ENCODE peak calls at places on chromosome 12, in five cellular contexts. One of them, this sample, is unnamed.

GRCh38 chr12:125687820-125688219 is 622.6 kb downstream of the AACS start:
- DNase-seq in hippocampal formation: no peak
- DNase-seq in effector memory CD4-positive, alpha-beta T cell: no peak
- DNase-seq in activated CD4-positive, alpha-beta T cell treated with anti-CD3 and anti-CD28 coated beads for 48 hours: no peak
- DNase-seq in fibroblast of lung: no peak
- DNase-seq in this sample: no peak

GRCh38 chr12:128817115-128818015 is 6.4 kb downstream of the SLC15A4 start:
- DNase-seq in hippocampal formation: peak; percentile 20
- DNase-seq in effector memory CD4-positive, alpha-beta T cell: no peak
- DNase-seq in activated CD4-positive, alpha-beta T cell treated with anti-CD3 and anti-CD28 coated beads for 48 hours: no peak
- DNase-seq in fibroblast of lung: peak; percentile 43
- DNase-seq in this sample: no peak

GRCh38 chr12:19799216-19799615 is 359.9 kb downstream of the AEBP2 start:
- DNase-seq in hippocampal formation: no peak
- DNase-seq in effector memory CD4-positive, alpha-beta T cell: no peak
- DNase-seq in activated CD4-positive, alpha-beta T cell treated with anti-CD3 and anti-CD28 coated beads for 48 hours: no peak
- DNase-seq in fibroblast of lung: no peak
- DNase-seq in this sample: no peak

GRCh38 chr12:52032431-52032796 is 18.8 kb upstream of the NR4A1 start:
- DNase-seq in hippocampal formation: no peak
- DNase-seq in effector memory CD4-positive, alpha-beta T cell: no peak
- DNase-seq in activated CD4-positive, alpha-beta T cell treated with anti-CD3 and anti-CD28 coated beads for 48 hours: no peak
- DNase-seq in fibroblast of lung: peak; percentile 89
- DNase-seq in this sample: peak; percentile 35

GRCh38 chr12:116454076-116454475 is 105.1 kb upstream of the MAP1LC3B2 start:
- DNase-seq in hippocampal formation: no peak
- DNase-seq in effector memory CD4-positive, alpha-beta T cell: no peak
- DNase-seq in activated CD4-positive, alpha-beta T cell treated with anti-CD3 and anti-CD28 coated beads for 48 hours: no peak
- DNase-seq in fibroblast of lung: no peak
- DNase-seq in this sample: no peak

GRCh38 chr12:47307680-47308399 is 228.1 kb upstream of the AMIGO2 start:
- DNase-seq in hippocampal formation: no peak
- DNase-seq in effector memory CD4-positive, alpha-beta T cell: peak; percentile 36
- DNase-seq in activated CD4-positive, alpha-beta T cell treated with anti-CD3 and anti-CD28 coated beads for 48 hours: peak; percentile 65
- DNase-seq in fibroblast of lung: peak; percentile 75
- DNase-seq in this sample: peak; percentile 80

GRCh38 chr12:72491399-72491798 is 219.2 kb downstream of the TRHDE start:
- DNase-seq in hippocampal formation: no peak
- DNase-seq in effector memory CD4-positive, alpha-beta T cell: no peak
- DNase-seq in activated CD4-positive, alpha-beta T cell treated with anti-CD3 and anti-CD28 coated beads for 48 hours: no peak
- DNase-seq in fibroblast of lung: peak; percentile 67
- DNase-seq in this sample: no peak

GRCh38 chr12:81365284-81365683 is 287.4 kb downstream of the ACSS3 start:
- DNase-seq in hippocampal formation: no peak
- DNase-seq in effector memory CD4-positive, alpha-beta T cell: no peak
- DNase-seq in activated CD4-positive, alpha-beta T cell treated with anti-CD3 and anti-CD28 coated beads for 48 hours: no peak
- DNase-seq in fibroblast of lung: no peak
- DNase-seq in this sample: no peak

GRCh38 chr12:15956413-15957185 is 45.5 kb downstream of the DERA start:
- DNase-seq in hippocampal formation: no peak
- DNase-seq in effector memory CD4-positive, alpha-beta T cell: no peak
- DNase-seq in activated CD4-positive, alpha-beta T cell treated with anti-CD3 and anti-CD28 coated beads for 48 hours: no peak
- DNase-seq in fibroblast of lung: no peak
- DNase-seq in this sample: no peak

GRCh38 chr12:56358836-56359532 is 923 bp downstream of the STAT2 start:
- DNase-seq in hippocampal formation: peak; percentile 20
- DNase-seq in effector memory CD4-positive, alpha-beta T cell: no peak
- DNase-seq in activated CD4-positive, alpha-beta T cell treated with anti-CD3 and anti-CD28 coated beads for 48 hours: no peak
- DNase-seq in fibroblast of lung: peak; percentile 89
- DNase-seq in this sample: peak; percentile 19

GRCh38 chr12:117875652-117876491 is 92.9 kb downstream of the KSR2 start:
- DNase-seq in hippocampal formation: peak; percentile 12
- DNase-seq in effector memory CD4-positive, alpha-beta T cell: peak; percentile 44
- DNase-seq in activated CD4-positive, alpha-beta T cell treated with anti-CD3 and anti-CD28 coated beads for 48 hours: peak; percentile 57
- DNase-seq in fibroblast of lung: peak; percentile 2
- DNase-seq in this sample: peak; percentile 3

GRCh38 chr12:88562846-88563582 is 17.3 kb downstream of the KITLG start:
- DNase-seq in hippocampal formation: no peak
- DNase-seq in effector memory CD4-positive, alpha-beta T cell: no peak
- DNase-seq in activated CD4-positive, alpha-beta T cell treated with anti-CD3 and anti-CD28 coated beads for 48 hours: no peak
- DNase-seq in fibroblast of lung: peak; percentile 50
- DNase-seq in this sample: no peak

GRCh38 chr12:6824085-6824800 is 2.6 kb downstream of the GPR162 start:
- DNase-seq in hippocampal formation: no peak
- DNase-seq in effector memory CD4-positive, alpha-beta T cell: no peak
- DNase-seq in activated CD4-positive, alpha-beta T cell treated with anti-CD3 and anti-CD28 coated beads for 48 hours: no peak
- DNase-seq in fibroblast of lung: no peak
- DNase-seq in this sample: no peak

GRCh38 chr12:30908389-30909087 is 18.0 kb upstream of the TSPAN11 start:
- DNase-seq in hippocampal formation: no peak
- DNase-seq in effector memory CD4-positive, alpha-beta T cell: no peak
- DNase-seq in activated CD4-positive, alpha-beta T cell treated with anti-CD3 and anti-CD28 coated beads for 48 hours: no peak
- DNase-seq in fibroblast of lung: peak; percentile 94
- DNase-seq in this sample: no peak

GRCh38 chr12:103327676-103328075 is 168.1 kb downstream of the C12orf42 start:
- DNase-seq in hippocampal formation: no peak
- DNase-seq in effector memory CD4-positive, alpha-beta T cell: no peak
- DNase-seq in activated CD4-positive, alpha-beta T cell treated with anti-CD3 and anti-CD28 coated beads for 48 hours: no peak
- DNase-seq in fibroblast of lung: no peak
- DNase-seq in this sample: no peak

GRCh38 chr12:45183263-45183662 is 32.6 kb upstream of the ANO6 start:
- DNase-seq in hippocampal formation: no peak
- DNase-seq in effector memory CD4-positive, alpha-beta T cell: no peak
- DNase-seq in activated CD4-positive, alpha-beta T cell treated with anti-CD3 and anti-CD28 coated beads for 48 hours: no peak
- DNase-seq in fibroblast of lung: peak; percentile 50
- DNase-seq in this sample: no peak

GRCh38 chr12:124928095-124928911 is 13.9 kb upstream of the UBC start:
- DNase-seq in hippocampal formation: no peak
- DNase-seq in effector memory CD4-positive, alpha-beta T cell: no peak
- DNase-seq in activated CD4-positive, alpha-beta T cell treated with anti-CD3 and anti-CD28 coated beads for 48 hours: peak; percentile 59
- DNase-seq in fibroblast of lung: peak; percentile 86
- DNase-seq in this sample: no peak

GRCh38 chr12:94092516-94093241 is 55.7 kb upstream of the PLXNC1 start:
- DNase-seq in hippocampal formation: no peak
- DNase-seq in effector memory CD4-positive, alpha-beta T cell: no peak
- DNase-seq in activated CD4-positive, alpha-beta T cell treated with anti-CD3 and anti-CD28 coated beads for 48 hours: no peak
- DNase-seq in fibroblast of lung: peak; percentile 42
- DNase-seq in this sample: no peak

GRCh38 chr12:16300222-16300621 is 22.7 kb upstream of the SLC15A5 start:
- DNase-seq in hippocampal formation: no peak
- DNase-seq in effector memory CD4-positive, alpha-beta T cell: no peak
- DNase-seq in activated CD4-positive, alpha-beta T cell treated with anti-CD3 and anti-CD28 coated beads for 48 hours: no peak
- DNase-seq in fibroblast of lung: no peak
- DNase-seq in this sample: no peak

GRCh38 chr12:20097561-20097960 is 270.8 kb upstream of the PDE3A start:
- DNase-seq in hippocampal formation: no peak
- DNase-seq in effector memory CD4-positive, alpha-beta T cell: no peak
- DNase-seq in activated CD4-positive, alpha-beta T cell treated with anti-CD3 and anti-CD28 coated beads for 48 hours: no peak
- DNase-seq in fibroblast of lung: peak; percentile 74
- DNase-seq in this sample: no peak

GRCh38 chr12:65845751-65846537 is 21.7 kb downstream of the HMGA2 start:
- DNase-seq in hippocampal formation: no peak
- DNase-seq in effector memory CD4-positive, alpha-beta T cell: no peak
- DNase-seq in activated CD4-positive, alpha-beta T cell treated with anti-CD3 and anti-CD28 coated beads for 48 hours: no peak
- DNase-seq in fibroblast of lung: no peak
- DNase-seq in this sample: no peak

GRCh38 chr12:11795910-11796459 is 146.5 kb downstream of the ETV6 start:
- DNase-seq in hippocampal formation: no peak
- DNase-seq in effector memory CD4-positive, alpha-beta T cell: no peak
- DNase-seq in activated CD4-positive, alpha-beta T cell treated with anti-CD3 and anti-CD28 coated beads for 48 hours: no peak
- DNase-seq in fibroblast of lung: no peak
- DNase-seq in this sample: no peak

GRCh38 chr12:107512391-107512790 is 173.2 kb upstream of the PWP1 start:
- DNase-seq in hippocampal formation: no peak
- DNase-seq in effector memory CD4-positive, alpha-beta T cell: no peak
- DNase-seq in activated CD4-positive, alpha-beta T cell treated with anti-CD3 and anti-CD28 coated beads for 48 hours: no peak
- DNase-seq in fibroblast of lung: peak; percentile 49
- DNase-seq in this sample: no peak

GRCh38 chr12:93244514-93245077 is 133.1 kb upstream of the NUDT4 start:
- DNase-seq in hippocampal formation: no peak
- DNase-seq in effector memory CD4-positive, alpha-beta T cell: no peak
- DNase-seq in activated CD4-positive, alpha-beta T cell treated with anti-CD3 and anti-CD28 coated beads for 48 hours: peak; percentile 51
- DNase-seq in fibroblast of lung: no peak
- DNase-seq in this sample: no peak

GRCh38 chr12:63151898-63152700 is 1.1 kb upstream of the AVPR1A start:
- DNase-seq in hippocampal formation: peak; percentile 8
- DNase-seq in effector memory CD4-positive, alpha-beta T cell: no peak
- DNase-seq in activated CD4-positive, alpha-beta T cell treated with anti-CD3 and anti-CD28 coated beads for 48 hours: peak; percentile 32
- DNase-seq in fibroblast of lung: peak; percentile 42
- DNase-seq in this sample: peak; percentile 72

GRCh38 chr12:12498210-12498609 is 64.5 kb downstream of the DUSP16 start:
- DNase-seq in hippocampal formation: no peak
- DNase-seq in effector memory CD4-positive, alpha-beta T cell: no peak
- DNase-seq in activated CD4-positive, alpha-beta T cell treated with anti-CD3 and anti-CD28 coated beads for 48 hours: no peak
- DNase-seq in fibroblast of lung: no peak
- DNase-seq in this sample: no peak

GRCh38 chr12:75334384-75335030 is at the start of gene GLIPR1L1:
- DNase-seq in hippocampal formation: peak; percentile 82
- DNase-seq in effector memory CD4-positive, alpha-beta T cell: peak; percentile 71
- DNase-seq in activated CD4-positive, alpha-beta T cell treated with anti-CD3 and anti-CD28 coated beads for 48 hours: peak; percentile 90
- DNase-seq in fibroblast of lung: peak; percentile 90
- DNase-seq in this sample: peak; percentile 85

GRCh38 chr12:65962921-65963883 is 138.9 kb downstream of the HMGA2 start:
- DNase-seq in hippocampal formation: no peak
- DNase-seq in effector memory CD4-positive, alpha-beta T cell: no peak
- DNase-seq in activated CD4-positive, alpha-beta T cell treated with anti-CD3 and anti-CD28 coated beads for 48 hours: peak; percentile 49
- DNase-seq in fibroblast of lung: no peak
- DNase-seq in this sample: peak; percentile 37

This sample was measured in erythroblast.